ENCODE peak calls at places on chromosomes 16 and 17, in eight cellular contexts. H is BE2C, X is tibial nerve, L is heart left ventricle, U is uterus, B is retinal pigment epithelial cell, I is H1, T is upper lobe of left lung. A is an unnamed sample.

GRCh38 chr16:49531425-49531824 is 157.8 kb downstream of the C16orf78 start:
- DNase-seq in L (no peak), H (no peak), U (no peak), X (no peak), T (no peak), B (no peak), I (no peak), A (no peak)

GRCh38 chr16:23615805-23616204 is 19.7 kb upstream of the NDUFAB1 start:
- DNase-seq in B (no peak), X (no peak), I (no peak), L (no peak), U (no peak), T (no peak), H (no peak), A (no peak)

GRCh38 chr17:4206945-4207344 is 56.8 kb downstream of the ANKFY1 start:
- DNase-seq in I (no peak), T (no peak), L (no peak), X (no peak), U (no peak), B (no peak), H (no peak), A (no peak)

GRCh38 chr17:74531231-74531761 is at the start of gene CD300LB:
- DNase-seq in T (no peak), L (no peak), X (no peak), I (no peak), H (no peak), U (no peak), B (no peak), A (no peak)

GRCh38 chr16:17447273-17447672 is 23.5 kb downstream of the XYLT1 start:
- DNase-seq in L (no peak), U (no peak), I (no peak), T (no peak), X (no peak), H (peak; percentile 49), B (no peak), A (no peak)

GRCh38 chr16:64147941-64148340 is 973.9 kb downstream of the CDH11 start:
- DNase-seq in L (no peak), X (no peak), U (no peak), H (no peak), B (no peak), T (no peak), I (no peak), A (no peak)

GRCh38 chr16:11059588-11059987 is 115.2 kb downstream of the CLEC16A start:
- DNase-seq in X (no peak), L (no peak), T (no peak), U (no peak), I (no peak), B (no peak), H (no peak), A (no peak)

GRCh38 chr17:61458491-61459433 is 6.5 kb downstream of the TBX4 start:
- DNase-seq in H (no peak), B (no peak), T (no peak), I (no peak), U (no peak), L (no peak), X (no peak), A (no peak)

GRCh38 chr16:78893340-78893739 is 707.2 kb downstream of the MAF start:
- DNase-seq in I (no peak), B (no peak), X (no peak), H (no peak), L (no peak), T (no peak), U (no peak), A (no peak)

GRCh38 chr16:57572978-57573733 is 30.7 kb downstream of the ADGRG5 start:
- DNase-seq in X (no peak), U (no peak), B (no peak), H (no peak), L (no peak), T (no peak), I (no peak), A (no peak)

GRCh38 chr17:42291136-42291535 is 2.8 kb downstream of the STAT5A start:
- DNase-seq in H (no peak), U (peak; percentile 12), B (no peak), L (peak; percentile 13), X (no peak), T (no peak), I (no peak), A (no peak)

GRCh38 chr17:19830061-19830460 is 37.7 kb downstream of the ULK2 start:
- DNase-seq in L (no peak), U (no peak), I (no peak), H (no peak), X (no peak), B (no peak), T (no peak), A (no peak)

GRCh38 chr17:8122391-8122922 is 1.4 kb downstream of the HES7 start:
- DNase-seq in I (no peak), U (no peak), T (no peak), L (no peak), X (no peak), B (no peak), H (no peak), A (no peak)

GRCh38 chr17:40021471-40021961 is 6.3 kb downstream of the CSF3 start:
- DNase-seq in B (no peak), H (no peak), T (peak; percentile 74), X (no peak), I (no peak), L (no peak), U (peak; percentile 61), A (no peak)

GRCh38 chr17:49224997-49225337 is 5.6 kb downstream of the PHOSPHO1 start:
- DNase-seq in U (no peak), H (no peak), B (no peak), I (no peak), L (no peak), X (no peak), T (no peak), A (no peak)

GRCh38 chr17:49224198-49224996 is 6.2 kb downstream of the PHOSPHO1 start:
- DNase-seq in U (no peak), B (no peak), T (peak; percentile 92), I (no peak), X (no peak), L (no peak), H (no peak), A (no peak)

GRCh38 chr17:49223168-49223516 is 7.4 kb downstream of the PHOSPHO1 start:
- DNase-seq in X (no peak), I (no peak), B (no peak), U (no peak), L (no peak), H (no peak), T (no peak), A (no peak)

GRCh38 chr17:49225554-49226236 is 4.9 kb downstream of the PHOSPHO1 start:
- DNase-seq in U (no peak), H (no peak), L (no peak), T (no peak), I (no peak), B (no peak), X (no peak), A (no peak)

GRCh38 chr17:49223517-49224197 is 6.9 kb downstream of the PHOSPHO1 start:
- DNase-seq in B (no peak), U (peak; percentile 37), X (peak; percentile 49), I (no peak), H (peak; percentile 62), L (peak; percentile 46), T (peak; percentile 83), A (no peak)
- H3K4me3 ChIP-seq in B (no peak overlapping the region), U (no peak overlapping the region), X (peak overlapping the region; percentile 15), I (peak overlapping the region; percentile 63), H (no peak overlapping the region), L (peak overlapping the region; percentile 39), T (no peak overlapping the region), A (no peak overlapping the region)

GRCh38 chr17:38578229-38578628 is 27.5 kb downstream of the SRCIN1 start:
- DNase-seq in I (no peak), B (no peak), U (no peak), X (no peak), H (peak; percentile 75), T (no peak), L (no peak), A (no peak)

GRCh38 chr17:38578641-38579480 is 26.9 kb downstream of the SRCIN1 start:
- DNase-seq in T (peak; percentile 82), X (no peak), U (no peak), I (no peak), L (no peak), B (no peak), H (no peak), A (no peak)

GRCh38 chr17:38577645-38578173 is 28.0 kb downstream of the SRCIN1 start:
- DNase-seq in T (no peak), U (no peak), X (no peak), H (no peak), L (no peak), B (no peak), I (no peak), A (no peak)

GRCh38 chr17:38575781-38576180 is 30.0 kb downstream of the SRCIN1 start:
- DNase-seq in H (no peak), T (no peak), I (no peak), L (no peak), X (no peak), B (no peak), U (no peak), A (no peak)

GRCh38 chr17:38577244-38577643 is 28.5 kb downstream of the SRCIN1 start:
- DNase-seq in L (no peak), X (no peak), H (no peak), I (no peak), U (no peak), T (no peak), B (no peak), A (no peak)
- TF ChIP-seq CTCF in L (no peak), X (no peak), H (peak; percentile 1), I (peak; percentile 12), U (no peak), T (no peak), B (peak; percentile 21), A (no peak)

DNA sequence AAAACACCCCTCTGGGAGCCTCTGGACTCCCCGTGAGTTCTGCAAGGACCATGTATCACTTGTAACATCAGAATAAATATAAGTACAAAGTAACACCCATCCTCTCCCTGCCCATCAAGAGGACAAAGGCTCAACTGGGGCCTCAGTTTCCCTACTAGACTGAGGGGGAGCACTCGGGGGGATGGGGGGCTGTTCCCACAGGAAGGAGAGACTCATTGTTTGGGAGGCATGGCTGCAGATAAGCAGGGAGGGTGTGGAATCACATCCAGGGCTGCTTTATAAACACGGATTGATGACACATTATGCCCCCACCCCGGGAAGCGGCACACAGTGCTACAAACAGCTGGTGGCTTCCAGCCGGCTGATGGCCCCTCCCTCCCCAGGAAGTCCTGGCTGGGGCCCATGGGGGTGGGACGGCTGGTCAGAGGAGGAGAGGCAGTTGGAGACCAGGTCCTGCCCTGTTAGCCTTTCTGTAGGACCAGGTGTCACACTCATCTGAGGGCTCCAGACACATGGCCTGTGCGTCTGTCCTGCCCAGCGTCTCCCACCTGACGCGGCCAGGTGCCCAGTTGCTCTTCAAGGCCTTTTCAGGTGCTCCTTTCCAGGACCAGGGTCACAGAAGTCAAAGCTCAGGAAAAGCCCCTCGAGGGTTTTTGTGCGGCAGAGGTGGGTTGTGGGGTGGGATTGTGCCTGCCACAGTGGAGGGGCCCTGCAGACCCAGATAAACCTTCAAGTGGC is 1.3 kb upstream of the MPG start:
- DNase-seq in I (no peak), H (no peak), B (no peak), X (peak; percentile 73), L (peak; percentile 93), T (peak; percentile 84), U (peak; percentile 85), A (no peak)
- H3K4me3 ChIP-seq in I (peak overlapping the region; percentile 75), H (no peak overlapping the region), B (no peak overlapping the region), X (peak overlapping the region; percentile 87), L (peak overlapping the region; percentile 95), T (peak overlapping the region; percentile 72), U (peak overlapping the region; percentile 81), A (peak overlapping the region; percentile 74)

DNA sequence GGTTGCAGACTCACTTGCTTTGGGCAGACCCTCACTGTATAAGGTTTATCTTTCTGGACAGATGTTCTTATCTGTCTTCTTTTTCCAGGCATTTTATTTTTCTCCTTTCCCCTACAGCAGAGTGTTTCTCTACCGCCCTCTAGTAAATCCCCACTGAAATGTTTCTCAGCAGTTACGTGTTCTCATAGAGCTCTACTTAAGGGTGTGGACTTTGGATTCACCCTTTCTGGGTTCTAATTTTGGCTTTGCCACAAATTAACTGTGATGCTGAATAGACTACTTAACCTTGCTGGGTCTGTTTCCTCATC is 2.0 kb downstream of the ADAT1 start:
- DNase-seq in L (no peak), B (peak; percentile 6), I (no peak), T (no peak), H (no peak), X (no peak), U (no peak), A (no peak)
- TF ChIP-seq CTCF in L (peak; percentile 21), B (peak; percentile 74), I (no peak), T (no peak), H (peak; percentile 76), X (peak; percentile 7), U (peak; percentile 7), A (peak; percentile 35)

A was measured in AG04449.